ENCODE peak calls at places on chromosomes 7 and 10, in seven cellular contexts. Y, S, O, Z, W, C and N are unnamed samples.

GRCh38 chr10:16950686-16951681 is 133.8 kb upstream of the RSU1 start:
- DNase-seq in Y (no peak), S (no peak), C (no peak), W (no peak), O (peak; percentile 83), Z (peak; percentile 89), N (no peak)

GRCh38 chr7:134827889-134828288 is 48.5 kb downstream of the CALD1 start:
- DNase-seq in Z (no peak), W (no peak), Y (no peak), S (no peak), O (no peak), C (no peak), N (no peak)

GRCh38 chr7:30717181-30717580 is 34.8 kb upstream of the INMT start:
- DNase-seq in Z (no peak), C (no peak), W (no peak), O (no peak), S (no peak), Y (no peak), N (no peak)

GRCh38 chr7:117582219-117582704 is 102.4 kb downstream of the CFTR start:
- DNase-seq in Z (no peak), S (no peak), Y (no peak), C (no peak), O (peak; percentile 17), W (no peak), N (no peak)

GRCh38 chr10:78944658-78945333 is 124.0 kb upstream of the ZMIZ1 start:
- DNase-seq in S (no peak), C (no peak), W (no peak), Z (no peak), O (no peak), Y (no peak), N (no peak)

GRCh38 chr10:132703305-132704007 is 82.5 kb downstream of the NKX6-2 start:
- DNase-seq in S (no peak), W (no peak), O (no peak), C (no peak), Z (no peak), Y (no peak), N (no peak)

GRCh38 chr7:100476903-100477870 is 1.8 kb downstream of the TSC22D4 start:
- DNase-seq in O (no peak), W (no peak), C (no peak), Z (peak; percentile 35), S (peak; percentile 77), Y (no peak), N (no peak)

GRCh38 chr7:98869001-98869373 is 827 bp downstream of the TMEM130 start:
- DNase-seq in S (no peak), W (no peak), C (no peak), Y (no peak), O (no peak), Z (no peak), N (no peak)

GRCh38 chr10:76514891-76515290 is 1083.5 kb downstream of the LRMDA start:
- DNase-seq in W (no peak), S (no peak), O (no peak), C (no peak), Y (no peak), Z (no peak), N (no peak)

GRCh38 chr10:24899571-24899970 is 52.8 kb downstream of the PRTFDC1 start:
- DNase-seq in C (no peak), S (no peak), O (no peak), Y (no peak), W (no peak), Z (no peak), N (no peak)

GRCh38 chr7:129783097-129783919 is 169.5 kb downstream of the UBE2H start:
- DNase-seq in S (peak; percentile 44), W (no peak), Z (peak; percentile 11), C (no peak), Y (no peak), O (peak; percentile 44), N (no peak)

GRCh38 chr10:99654791-99655190 is 4.5 kb upstream of the ENTPD7 start:
- DNase-seq in Y (no peak), W (no peak), Z (no peak), S (no peak), C (no peak), O (no peak), N (no peak)

GRCh38 chr10:110392860-110393732 is 88.4 kb upstream of the SMNDC1 start:
- DNase-seq in W (no peak), O (peak; percentile 71), S (no peak), Y (no peak), Z (peak; percentile 90), C (no peak), N (no peak)

GRCh38 chr7:154255324-154255723 is 203.1 kb downstream of the DPP6 start:
- DNase-seq in W (no peak), Z (no peak), S (no peak), Y (no peak), C (no peak), O (no peak), N (no peak)

GRCh38 chr7:149670288-149670687 is 103.1 kb downstream of the ZNF467 start:
- DNase-seq in S (no peak), C (no peak), Y (peak; percentile 40), W (peak; percentile 31), O (no peak), Z (peak; percentile 55), N (no peak)

GRCh38 chr10:70909326-70909935 is 21.1 kb upstream of the PCBD1 start:
- DNase-seq in Z (no peak), S (no peak), O (no peak), C (no peak), W (no peak), Y (no peak), N (no peak)

GRCh38 chr10:19817251-19818046 is 1.2 kb downstream of the PLXDC2 start:
- DNase-seq in C (no peak), S (no peak), O (peak; percentile 65), Y (no peak), Z (no peak), W (no peak), N (no peak)

GRCh38 chr7:139896831-139897230 is 67.8 kb downstream of the TBXAS1 start:
- DNase-seq in O (no peak), S (no peak), Y (no peak), W (no peak), C (no peak), Z (no peak), N (no peak)

GRCh38 chr10:75191821-75192568 is 18.6 kb upstream of the VDAC2 start:
- DNase-seq in S (no peak), Y (no peak), O (no peak), C (no peak), W (no peak), Z (peak; percentile 64), N (no peak)

GRCh38 chr10:9957352-9957751 is 1060.3 kb upstream of the CELF2 start:
- DNase-seq in C (no peak), W (no peak), Z (no peak), Y (no peak), S (no peak), O (no peak), N (no peak)

GRCh38 chr10:13690281-13690825 is 103.6 kb downstream of the PRPF18 start:
- DNase-seq in W (no peak), Y (no peak), S (peak; percentile 23), C (no peak), Z (no peak), O (peak; percentile 63), N (no peak)

GRCh38 chr10:88165849-88166271 is 302.4 kb downstream of the PTEN start:
- DNase-seq in W (no peak), Y (no peak), S (no peak), Z (no peak), O (no peak), C (no peak), N (no peak)

GRCh38 chr7:18125536-18125935 is 97.9 kb upstream of the PRPS1L1 start:
- DNase-seq in W (no peak), S (no peak), Y (no peak), O (no peak), Z (peak; percentile 11), C (no peak), N (no peak)

GRCh38 chr10:86218160-86218559 is 148.4 kb downstream of the GRID1 start:
- DNase-seq in O (no peak), Y (peak; percentile 70), W (no peak), C (no peak), S (no peak), Z (no peak), N (no peak)

GRCh38 chr10:72206511-72207229 is 9.1 kb upstream of the ANAPC16 start:
- DNase-seq in S (no peak), Z (no peak), Y (no peak), C (no peak), W (no peak), O (no peak), N (no peak)

GRCh38 chr10:102831322-102832071 is 5.7 kb downstream of the CYP17A1 start:
- DNase-seq in W (no peak), S (no peak), C (no peak), Z (no peak), Y (no peak), O (no peak), N (no peak)

GRCh38 chr10:105950410-105950809 is 1214.1 kb downstream of the SORCS1 start:
- DNase-seq in W (peak; percentile 54), Z (no peak), C (peak; percentile 46), O (peak; percentile 70), Y (no peak), S (peak; percentile 21), N (no peak)

GRCh38 chr10:96470108-96470743 is 43.5 kb downstream of the TLL2 start:
- DNase-seq in O (peak; percentile 71), W (peak; percentile 40), Z (peak; percentile 36), C (peak; percentile 7), Y (peak; percentile 14), S (peak; percentile 49), N (no peak)

GRCh38 chr7:111089822-111090426 is 1.0 kb upstream of the LRRN3 start:
- DNase-seq in S (no peak), Y (peak; percentile 39), W (peak; percentile 30), C (peak; percentile 80), O (peak; percentile 49), Z (peak; percentile 54), N (no peak)

GRCh38 chr10:132679640-132680039 is 106.3 kb downstream of the NKX6-2 start:
- DNase-seq in S (no peak), W (no peak), O (no peak), Y (no peak), C (no peak), Z (no peak), N (no peak)

GRCh38 chr7:166370-167060 is 25.9 kb upstream of the FAM20C start:
- DNase-seq in S (no peak), Y (no peak), C (no peak), Z (no peak), W (no peak), O (no peak), N (no peak)

GRCh38 chr7:51034531-51035264 is 252.0 kb upstream of the GRB10 start:
- DNase-seq in S (no peak), Y (no peak), O (peak; percentile 20), C (no peak), W (no peak), Z (no peak), N (no peak)

GRCh38 chr10:123287594-123288247 is 133.5 kb downstream of the BUB3 start:
- DNase-seq in Y (no peak), C (no peak), S (peak; percentile 56), W (no peak), O (no peak), Z (no peak), N (no peak)

GRCh38 chr10:69567920-69568319 is 5.3 kb downstream of the NEUROG3 start:
- DNase-seq in S (peak; percentile 59), Z (peak; percentile 53), O (peak; percentile 92), Y (no peak), W (peak; percentile 25), C (no peak), N (no peak)

GRCh38 chr7:145152589-145152988 is 316.7 kb upstream of the TPK1 start:
- DNase-seq in Z (no peak), C (no peak), W (no peak), O (peak; percentile 25), Y (no peak), S (no peak), N (no peak)

GRCh38 chr10:59754951-59755350 is 1.7 kb upstream of the MRLN start:
- DNase-seq in Y (no peak), C (no peak), W (no peak), Z (no peak), O (no peak), S (no peak), N (no peak)

GRCh38 chr10:69864321-69864720 is 62.6 kb downstream of the COL13A1 start:
- DNase-seq in C (no peak), W (no peak), Z (peak; percentile 84), O (no peak), Y (no peak), S (no peak), N (no peak)